ENCODE peak calls at places on chromosomes 13 and 19, in seven cellular contexts. One of them, this sample, is unnamed.

GRCh38 chr19:50264483-50265186 is 61.2 kb downstream of the MYH14 start:
- DNase-seq in OCI-LY7: no peak
- DNase-seq in small intestine: no peak
- DNase-seq in fibroblast of mammary gland: peak; percentile 12
- DNase-seq in GM12865: no peak
- DNase-seq in fibroblast of pulmonary artery: no peak
- DNase-seq in kidney epithelial cell: no peak
- DNase-seq in this sample: no peak

GRCh38 chr19:2365201-2365970 is 5.3 kb downstream of the TMPRSS9 start:
- DNase-seq in OCI-LY7: no peak
- DNase-seq in small intestine: no peak
- DNase-seq in fibroblast of mammary gland: no peak
- DNase-seq in GM12865: no peak
- DNase-seq in fibroblast of pulmonary artery: no peak
- DNase-seq in kidney epithelial cell: no peak
- DNase-seq in this sample: no peak

GRCh38 chr19:8221161-8221560 is 12.0 kb downstream of the CERS4 start:
- DNase-seq in OCI-LY7: no peak
- DNase-seq in small intestine: no peak
- DNase-seq in fibroblast of mammary gland: no peak
- DNase-seq in GM12865: no peak
- DNase-seq in fibroblast of pulmonary artery: no peak
- DNase-seq in kidney epithelial cell: no peak
- DNase-seq in this sample: no peak

GRCh38 chr19:40486017-40486416 is 19.2 kb downstream of the SPTBN4 start:
- DNase-seq in OCI-LY7: no peak
- DNase-seq in small intestine: no peak
- DNase-seq in fibroblast of mammary gland: no peak
- DNase-seq in GM12865: no peak
- DNase-seq in fibroblast of pulmonary artery: no peak
- DNase-seq in kidney epithelial cell: no peak
- DNase-seq in this sample: no peak

GRCh38 chr13:99800951-99801350 is 170.6 kb downstream of the ZIC5 start:
- DNase-seq in OCI-LY7: no peak
- DNase-seq in small intestine: no peak
- DNase-seq in fibroblast of mammary gland: no peak
- DNase-seq in GM12865: no peak
- DNase-seq in fibroblast of pulmonary artery: no peak
- DNase-seq in kidney epithelial cell: no peak
- DNase-seq in this sample: no peak

GRCh38 chr13:94987869-94988268 is 275.5 kb upstream of the SOX21 start:
- DNase-seq in OCI-LY7: no peak
- DNase-seq in small intestine: no peak
- DNase-seq in fibroblast of mammary gland: peak; percentile 76
- DNase-seq in GM12865: no peak
- DNase-seq in fibroblast of pulmonary artery: no peak
- DNase-seq in kidney epithelial cell: no peak
- DNase-seq in this sample: no peak

GRCh38 chr19:44785993-44786392 is 8.3 kb downstream of the CBLC start:
- DNase-seq in OCI-LY7: no peak
- DNase-seq in small intestine: no peak
- DNase-seq in fibroblast of mammary gland: no peak
- DNase-seq in GM12865: no peak
- DNase-seq in fibroblast of pulmonary artery: no peak
- DNase-seq in kidney epithelial cell: no peak
- DNase-seq in this sample: no peak

GRCh38 chr19:1019980-1020867 is 699 bp downstream of the TMEM259 start:
- DNase-seq in OCI-LY7: peak; percentile 70
- DNase-seq in small intestine: peak; percentile 32
- DNase-seq in fibroblast of mammary gland: no peak
- DNase-seq in GM12865: peak; percentile 39
- DNase-seq in fibroblast of pulmonary artery: no peak
- DNase-seq in kidney epithelial cell: no peak
- DNase-seq in this sample: no peak

GRCh38 chr13:29849071-29849541 is 1.3 kb downstream of the UBL3 start:
- DNase-seq in OCI-LY7: peak; percentile 44
- DNase-seq in small intestine: peak; percentile 53
- DNase-seq in fibroblast of mammary gland: peak; percentile 39
- DNase-seq in GM12865: peak; percentile 37
- DNase-seq in fibroblast of pulmonary artery: peak; percentile 27
- DNase-seq in kidney epithelial cell: no peak
- DNase-seq in this sample: no peak

GRCh38 chr13:47211106-47211505 is 314.3 kb upstream of the HTR2A start:
- DNase-seq in OCI-LY7: no peak
- DNase-seq in small intestine: no peak
- DNase-seq in fibroblast of mammary gland: peak; percentile 39
- DNase-seq in GM12865: no peak
- DNase-seq in fibroblast of pulmonary artery: peak; percentile 26
- DNase-seq in kidney epithelial cell: no peak
- DNase-seq in this sample: no peak

GRCh38 chr13:31049833-31050232 is 111.9 kb downstream of the HSPH1 start:
- DNase-seq in OCI-LY7: no peak
- DNase-seq in small intestine: no peak
- DNase-seq in fibroblast of mammary gland: no peak
- DNase-seq in GM12865: no peak
- DNase-seq in fibroblast of pulmonary artery: no peak
- DNase-seq in kidney epithelial cell: no peak
- DNase-seq in this sample: no peak

GRCh38 chr13:101618440-101619187 is 166.1 kb downstream of the ITGBL1 start:
- DNase-seq in OCI-LY7: no peak
- DNase-seq in small intestine: peak; percentile 19
- DNase-seq in fibroblast of mammary gland: no peak
- DNase-seq in GM12865: no peak
- DNase-seq in fibroblast of pulmonary artery: no peak
- DNase-seq in kidney epithelial cell: no peak
- DNase-seq in this sample: no peak

GRCh38 chr13:60000081-60000480 is 163.6 kb downstream of the DIAPH3 start:
- DNase-seq in OCI-LY7: no peak
- DNase-seq in small intestine: no peak
- DNase-seq in fibroblast of mammary gland: no peak
- DNase-seq in GM12865: no peak
- DNase-seq in fibroblast of pulmonary artery: peak; percentile 20
- DNase-seq in kidney epithelial cell: no peak
- DNase-seq in this sample: no peak

GRCh38 chr13:90375851-90376250 is 971.6 kb upstream of the MIR17HG start:
- DNase-seq in OCI-LY7: no peak
- DNase-seq in small intestine: no peak
- DNase-seq in fibroblast of mammary gland: peak; percentile 27
- DNase-seq in GM12865: no peak
- DNase-seq in fibroblast of pulmonary artery: peak; percentile 24
- DNase-seq in kidney epithelial cell: no peak
- DNase-seq in this sample: no peak

GRCh38 chr19:51688665-51689571 is 4.2 kb upstream of the SPACA6 start:
- DNase-seq in OCI-LY7: no peak
- DNase-seq in small intestine: peak; percentile 35
- DNase-seq in fibroblast of mammary gland: peak; percentile 92
- DNase-seq in GM12865: no peak
- DNase-seq in fibroblast of pulmonary artery: peak; percentile 97
- DNase-seq in kidney epithelial cell: peak; percentile 72
- DNase-seq in this sample: no peak

GRCh38 chr19:19336597-19336996 is 16.0 kb downstream of the MAU2 start:
- DNase-seq in OCI-LY7: no peak
- DNase-seq in small intestine: no peak
- DNase-seq in fibroblast of mammary gland: no peak
- DNase-seq in GM12865: no peak
- DNase-seq in fibroblast of pulmonary artery: no peak
- DNase-seq in kidney epithelial cell: no peak
- DNase-seq in this sample: no peak

GRCh38 chr13:32471187-32471922 is 43.4 kb upstream of the N4BP2L1 start:
- DNase-seq in OCI-LY7: no peak
- DNase-seq in small intestine: no peak
- DNase-seq in fibroblast of mammary gland: peak; percentile 40
- DNase-seq in GM12865: no peak
- DNase-seq in fibroblast of pulmonary artery: peak; percentile 88
- DNase-seq in kidney epithelial cell: no peak
- DNase-seq in this sample: no peak

GRCh38 chr13:102768914-102769313 is 4.7 kb downstream of the TEX30 start:
- DNase-seq in OCI-LY7: no peak
- DNase-seq in small intestine: no peak
- DNase-seq in fibroblast of mammary gland: peak; percentile 41
- DNase-seq in GM12865: no peak
- DNase-seq in fibroblast of pulmonary artery: peak; percentile 56
- DNase-seq in kidney epithelial cell: no peak
- DNase-seq in this sample: no peak

GRCh38 chr13:45200701-45201230 is at the start of gene KCTD4:
- DNase-seq in OCI-LY7: no peak
- DNase-seq in small intestine: no peak
- DNase-seq in fibroblast of mammary gland: no peak
- DNase-seq in GM12865: no peak
- DNase-seq in fibroblast of pulmonary artery: peak; percentile 36
- DNase-seq in kidney epithelial cell: no peak
- DNase-seq in this sample: no peak

GRCh38 chr13:41004875-41005693 is 14.0 kb downstream of the ELF1 start:
- DNase-seq in OCI-LY7: peak; percentile 89
- DNase-seq in small intestine: peak; percentile 58
- DNase-seq in fibroblast of mammary gland: no peak
- DNase-seq in GM12865: peak; percentile 89
- DNase-seq in fibroblast of pulmonary artery: peak; percentile 27
- DNase-seq in kidney epithelial cell: no peak
- DNase-seq in this sample: peak; percentile 97

DNA sequence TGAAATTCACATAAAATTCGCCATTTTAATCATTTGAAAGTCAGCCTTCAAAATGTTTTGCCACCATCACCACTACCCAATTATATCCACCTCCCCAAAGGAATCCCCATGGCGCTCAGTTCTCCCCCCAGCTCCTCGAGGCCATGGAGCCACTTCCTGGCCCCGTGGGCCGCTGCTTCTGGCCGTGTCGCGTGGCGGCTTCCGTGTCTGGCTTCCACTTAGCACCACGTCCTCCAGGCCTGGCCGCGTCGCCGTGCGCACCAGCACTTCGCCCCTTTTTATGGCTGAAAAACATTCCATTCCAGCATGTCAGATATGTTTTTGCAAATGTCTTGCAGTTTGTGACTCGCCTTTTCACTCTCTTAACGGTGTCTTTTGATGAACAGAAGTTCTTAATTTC is 46.7 kb upstream of the DCUN1D2 start:
- DNase-seq in OCI-LY7: no peak
- DNase-seq in small intestine: no peak
- DNase-seq in fibroblast of mammary gland: no peak
- DNase-seq in GM12865: no peak
- DNase-seq in fibroblast of pulmonary artery: no peak
- DNase-seq in kidney epithelial cell: no peak
- DNase-seq in this sample: no peak
- H3K4me3 ChIP-seq in OCI-LY7: no peak overlapping the region
- H3K4me3 ChIP-seq in small intestine: no peak overlapping the region
- H3K4me3 ChIP-seq in fibroblast of mammary gland: no peak overlapping the region
- H3K4me3 ChIP-seq in GM12865: no peak overlapping the region
- H3K4me3 ChIP-seq in fibroblast of pulmonary artery: no peak overlapping the region
- H3K4me3 ChIP-seq in kidney epithelial cell: no peak overlapping the region
- H3K4me3 ChIP-seq in this sample: no peak overlapping the region

DNA sequence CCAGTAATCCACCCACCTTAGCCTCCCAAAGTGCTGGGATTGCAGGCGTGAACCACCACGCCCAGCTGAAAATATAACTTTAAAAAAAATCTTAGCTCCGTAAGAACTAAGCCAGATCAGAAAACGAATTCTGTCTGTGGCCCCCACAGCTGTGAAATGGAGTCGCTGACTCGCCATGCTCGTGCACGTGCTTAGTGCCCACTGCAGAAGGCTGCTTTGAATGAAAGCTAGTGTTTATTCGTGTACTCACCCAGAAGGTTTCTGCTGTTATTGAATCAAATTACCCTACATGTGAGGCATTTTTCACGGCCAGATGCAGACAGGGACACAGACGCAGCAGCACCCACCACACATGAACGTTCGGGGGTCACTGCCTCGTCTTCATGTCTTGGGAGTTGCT is 61.7 kb upstream of the F7 start:
- DNase-seq in OCI-LY7: no peak
- DNase-seq in small intestine: no peak
- DNase-seq in fibroblast of mammary gland: no peak
- DNase-seq in GM12865: no peak
- DNase-seq in fibroblast of pulmonary artery: no peak
- DNase-seq in kidney epithelial cell: no peak
- DNase-seq in this sample: no peak
- H3K4me3 ChIP-seq in OCI-LY7: no peak overlapping the region
- H3K4me3 ChIP-seq in small intestine: no peak overlapping the region
- H3K4me3 ChIP-seq in fibroblast of mammary gland: no peak overlapping the region
- H3K4me3 ChIP-seq in GM12865: no peak overlapping the region
- H3K4me3 ChIP-seq in fibroblast of pulmonary artery: no peak overlapping the region
- H3K4me3 ChIP-seq in kidney epithelial cell: no peak overlapping the region
- H3K4me3 ChIP-seq in this sample: no peak overlapping the region

DNA sequence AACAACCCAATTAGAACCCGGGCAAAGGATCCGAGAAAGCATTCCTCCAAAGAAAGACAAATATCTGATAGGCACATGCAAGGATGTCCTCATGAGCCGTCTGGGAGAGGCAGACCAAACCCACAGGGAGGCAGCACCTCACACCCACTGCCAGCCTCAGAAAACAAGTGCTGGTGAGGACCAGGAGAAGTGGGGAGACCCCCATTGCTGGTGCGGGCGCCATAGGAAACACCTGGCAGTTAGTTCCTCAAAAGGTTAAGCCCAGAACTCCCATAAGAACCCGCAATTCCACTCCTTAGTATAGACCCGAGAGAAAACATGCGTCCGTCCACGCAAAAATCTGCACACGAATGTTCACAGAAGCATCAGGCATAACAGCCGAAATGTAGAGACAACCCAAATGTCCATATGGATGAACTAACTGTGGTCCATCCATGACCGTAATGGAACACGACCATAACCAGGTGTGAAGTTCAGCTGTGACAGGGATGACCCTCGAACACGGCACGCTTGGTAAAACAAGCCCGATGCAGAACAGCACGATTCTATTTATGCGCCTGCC is 7.9 kb downstream of the ZNF787 start:
- DNase-seq in OCI-LY7: no peak
- DNase-seq in small intestine: no peak
- DNase-seq in fibroblast of mammary gland: no peak
- DNase-seq in GM12865: no peak
- DNase-seq in fibroblast of pulmonary artery: no peak
- DNase-seq in kidney epithelial cell: no peak
- DNase-seq in this sample: no peak
- H3K4me3 ChIP-seq in OCI-LY7: no peak overlapping the region
- H3K4me3 ChIP-seq in small intestine: no peak overlapping the region
- H3K4me3 ChIP-seq in fibroblast of mammary gland: no peak overlapping the region
- H3K4me3 ChIP-seq in GM12865: no peak overlapping the region
- H3K4me3 ChIP-seq in fibroblast of pulmonary artery: no peak overlapping the region
- H3K4me3 ChIP-seq in kidney epithelial cell: no peak overlapping the region
- H3K4me3 ChIP-seq in this sample: no peak overlapping the region

DNA sequence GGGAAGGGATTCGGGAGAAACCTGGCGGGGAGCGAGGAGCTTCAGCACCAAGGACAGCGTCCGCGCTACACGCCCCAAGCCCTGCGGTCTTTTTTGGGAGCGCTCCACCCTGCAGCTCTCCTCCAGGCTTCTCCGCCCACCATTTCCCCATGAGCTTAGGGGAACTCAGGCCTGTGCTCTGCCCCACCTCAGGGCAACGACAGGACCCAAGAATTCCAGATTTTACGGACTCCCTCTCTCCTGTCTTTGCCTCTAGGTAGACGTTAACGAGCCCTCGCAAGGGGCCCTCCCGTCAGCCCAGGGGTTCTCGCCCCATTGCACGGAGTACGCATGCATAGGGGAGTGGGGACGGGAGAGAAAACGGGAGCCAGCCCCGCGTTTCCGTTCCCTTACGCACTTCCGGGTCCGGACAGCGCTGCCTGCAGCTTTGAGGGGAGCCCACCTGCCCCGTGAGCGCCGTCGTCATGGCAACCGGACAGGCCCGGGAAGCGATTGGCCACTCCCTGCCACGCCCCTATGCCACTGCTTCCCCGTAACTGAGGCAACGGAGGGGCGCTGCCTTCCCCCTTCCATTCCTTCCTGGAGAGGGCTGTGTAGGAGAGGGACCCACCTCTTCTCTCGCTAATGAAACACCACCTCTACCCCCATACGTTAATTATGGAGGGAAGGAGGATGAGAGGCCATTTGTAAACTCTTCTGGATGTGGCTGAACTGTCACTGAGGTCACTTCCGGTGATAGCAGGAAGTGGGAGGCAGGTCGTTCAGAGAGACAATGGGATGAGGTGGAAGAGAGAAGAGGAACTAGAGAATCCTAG is 20.8 kb downstream of the NOVA2 start:
- DNase-seq in OCI-LY7: no peak
- DNase-seq in small intestine: peak; percentile 10
- DNase-seq in fibroblast of mammary gland: peak; percentile 50
- DNase-seq in GM12865: peak; percentile 74
- DNase-seq in fibroblast of pulmonary artery: peak; percentile 72
- DNase-seq in kidney epithelial cell: no peak
- DNase-seq in this sample: peak; percentile 35
- H3K4me3 ChIP-seq in OCI-LY7: no peak overlapping the region
- H3K4me3 ChIP-seq in small intestine: peak overlapping the region; percentile 35
- H3K4me3 ChIP-seq in fibroblast of mammary gland: no peak overlapping the region
- H3K4me3 ChIP-seq in GM12865: peak overlapping the region; percentile 57
- H3K4me3 ChIP-seq in fibroblast of pulmonary artery: no peak overlapping the region
- H3K4me3 ChIP-seq in kidney epithelial cell: no peak overlapping the region
- H3K4me3 ChIP-seq in this sample: no peak overlapping the region